ENCODE peak calls at places on chromosomes 4 and X, in four cellular contexts. N is suprapubic skin, D is upper lobe of left lung, T is transverse colon. C is an unnamed sample.

GRCh38 chr4:114547340-114548134 is 51.1 kb upstream of the UGT8 start:
- DNase-seq in D (no peak), T (no peak), N (no peak), C (no peak)

GRCh38 chrX:54248309-54248708 is 65.3 kb upstream of the FAM120C start:
- DNase-seq in T (no peak), N (no peak), D (no peak), C (no peak)

GRCh38 chr4:3484057-3484973 is 21.2 kb downstream of the DOK7 start:
- DNase-seq in D (peak), N (no peak), T (peak), C (peak)

GRCh38 chr4:6250235-6250983 is 19.2 kb upstream of the WFS1 start:
- DNase-seq in T (no peak), D (no peak), N (no peak), C (no peak)

GRCh38 chr4:88102029-88102428 is 56.4 kb downstream of the ABCG2 start:
- DNase-seq in T (no peak), D (no peak), N (no peak), C (no peak)

GRCh38 chr4:183200453-183200852 is 101.4 kb downstream of the WWC2 start:
- DNase-seq in N (no peak), T (peak), D (peak), C (peak)

GRCh38 chr4:156790866-156791265 is 180.7 kb downstream of the PDGFC start:
- DNase-seq in D (no peak), T (no peak), N (no peak), C (no peak)

GRCh38 chrX:45806410-45807121 is 605.9 kb upstream of the DIPK2B start:
- DNase-seq in N (no peak), T (no peak), D (no peak), C (no peak)

GRCh38 chr4:154390324-154390723 is 101.3 kb downstream of the DCHS2 start:
- DNase-seq in T (no peak), N (no peak), D (no peak), C (no peak)

GRCh38 chrX:30654989-30655607 is 1.9 kb downstream of the GK start:
- DNase-seq in T (no peak), N (no peak), D (no peak), C (no peak)

GRCh38 chr4:168621806-168622589 is 125.1 kb downstream of the PALLD start:
- DNase-seq in N (no peak), T (no peak), D (no peak), C (no peak)

GRCh38 chr4:95086532-95086931 is 328.8 kb downstream of the BMPR1B start:
- DNase-seq in N (no peak), D (no peak), T (no peak), C (no peak)

GRCh38 chr4:85733798-85734197 is 258.8 kb downstream of the ARHGAP24 start:
- DNase-seq in N (no peak), D (no peak), T (no peak), C (no peak)

GRCh38 chr4:81404294-81404693 is 67.4 kb downstream of the RASGEF1B start:
- DNase-seq in D (no peak), N (no peak), T (no peak), C (no peak)

GRCh38 chrX:114583646-114584433 is at the start of gene HTR2C:
- DNase-seq in T (no peak), D (no peak), N (no peak), C (no peak)

GRCh38 chr4:55438314-55438713 is 42.6 kb downstream of the TMEM165 start:
- DNase-seq in D (no peak), T (no peak), N (no peak), C (no peak)

GRCh38 chrX:150582338-150582948 is 14.0 kb downstream of the MTM1 start:
- DNase-seq in N (no peak), D (no peak), T (no peak), C (no peak)

GRCh38 chr4:8821151-8821950 is 50.3 kb downstream of the HMX1 start:
- DNase-seq in T (no peak), D (peak), N (peak), C (no peak)

GRCh38 chr4:117474987-117475386 is 389.6 kb upstream of the TRAM1L1 start:
- DNase-seq in D (no peak), N (no peak), T (no peak), C (no peak)

GRCh38 chr4:2255501-2256155 is 6.3 kb downstream of the MXD4 start:
- DNase-seq in T (peak), N (peak), D (peak), C (peak)

GRCh38 chr4:41795796-41796195 is 47.3 kb upstream of the PHOX2B start:
- DNase-seq in T (no peak), N (no peak), D (no peak), C (no peak)

GRCh38 chr4:7366180-7366957 is 68.4 kb downstream of the PSAPL1 start:
- DNase-seq in T (no peak), N (no peak), D (no peak), C (no peak)

GRCh38 chrX:144531877-144532276 is 648.0 kb downstream of the UBE2NL start:
- DNase-seq in D (no peak), T (no peak), N (no peak), C (no peak)

GRCh38 chrX:136210806-136211205 is 40.4 kb downstream of the MAP7D3 start:
- DNase-seq in T (no peak), D (no peak), N (peak), C (no peak)

GRCh38 chr4:41625531-41625930 is 87.6 kb downstream of the LIMCH1 start:
- DNase-seq in T (no peak), D (no peak), N (no peak), C (no peak)

GRCh38 chr4:43822621-43823020 is 626.0 kb downstream of the KCTD8 start:
- DNase-seq in D (no peak), N (no peak), T (no peak), C (no peak)

GRCh38 chr4:174627473-174627872 is 105.2 kb upstream of the HPGD start:
- DNase-seq in D (no peak), N (no peak), T (no peak), C (no peak)

GRCh38 chr4:128249787-128250668 is 37.6 kb downstream of the PGRMC2 start:
- DNase-seq in D (no peak), N (no peak), T (no peak), C (no peak)

GRCh38 chr4:42296196-42296595 is 101.1 kb upstream of the SHISA3 start:
- DNase-seq in T (no peak), N (no peak), D (no peak), C (no peak)

GRCh38 chr4:133929540-133929939 is 272.0 kb downstream of the PABPC4L start:
- DNase-seq in D (no peak), N (no peak), T (no peak), C (no peak)

GRCh38 chr4:117900832-117901231 is 133.5 kb upstream of the NDST3 start:
- DNase-seq in T (no peak), N (no peak), D (no peak), C (no peak)

GRCh38 chr4:169058312-169058711 is 48.3 kb upstream of the CBR4 start:
- DNase-seq in D (no peak), T (no peak), N (no peak), C (no peak)

GRCh38 chrX:64580605-64581004 is 185.4 kb upstream of the MTMR8 start:
- DNase-seq in D (no peak), N (no peak), T (no peak), C (no peak)

GRCh38 chrX:100381613-100382012 is 28.5 kb downstream of the PCDH19 start:
- DNase-seq in T (no peak), N (no peak), D (no peak), C (no peak)

GRCh38 chrX:103398321-103398937 is 22.1 kb downstream of the BEX3 start:
- DNase-seq in N (no peak), D (no peak), T (no peak), C (no peak)

GRCh38 chrX:11351375-11352295 is 58.4 kb downstream of the AMELX start:
- DNase-seq in N (peak), D (no peak), T (peak), C (peak)

GRCh38 chr4:98838977-98839618 is 89.8 kb downstream of the EIF4E start:
- DNase-seq in T (no peak), N (no peak), D (no peak), C (no peak)

GRCh38 chrX:39149761-39150160 is 348.5 kb downstream of the MID1IP1 start:
- DNase-seq in D (no peak), N (peak), T (peak), C (peak)

GRCh38 chr4:15410750-15411149 is 17.1 kb upstream of the C1QTNF7 start:
- DNase-seq in T (no peak), N (no peak), D (no peak), C (no peak)

DNA sequence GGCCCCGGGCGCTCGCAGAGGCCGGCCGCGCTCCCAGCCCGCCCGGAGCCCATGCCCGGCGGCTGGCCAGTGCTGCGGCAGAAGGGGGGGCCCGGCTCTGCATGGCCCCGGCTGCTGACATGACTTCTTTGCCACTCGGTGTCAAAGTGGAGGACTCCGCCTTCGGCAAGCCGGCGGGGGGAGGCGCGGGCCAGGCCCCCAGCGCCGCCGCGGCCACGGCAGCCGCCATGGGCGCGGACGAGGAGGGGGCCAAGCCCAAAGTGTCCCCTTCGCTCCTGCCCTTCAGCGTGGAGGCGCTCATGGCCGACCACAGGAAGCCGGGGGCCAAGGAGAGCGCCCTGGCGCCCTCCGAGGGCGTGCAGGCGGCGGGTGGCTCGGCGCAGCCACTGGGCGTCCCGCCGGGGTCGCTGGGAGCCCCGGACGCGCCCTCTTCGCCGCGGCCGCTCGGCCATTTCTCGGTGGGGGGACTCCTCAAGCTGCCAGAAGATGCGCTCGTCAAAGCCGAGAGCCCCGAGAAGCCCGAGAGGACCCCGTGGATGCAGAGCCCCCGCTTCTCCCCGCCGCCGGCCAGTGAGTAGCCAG is 425 bp downstream of the MSX1 start:
- DNase-seq in T (no peak), N (no peak), D (no peak), C (no peak)
- H3K27ac ChIP-seq in T (peak), N (peak), D (peak), C (peak)

DNA sequence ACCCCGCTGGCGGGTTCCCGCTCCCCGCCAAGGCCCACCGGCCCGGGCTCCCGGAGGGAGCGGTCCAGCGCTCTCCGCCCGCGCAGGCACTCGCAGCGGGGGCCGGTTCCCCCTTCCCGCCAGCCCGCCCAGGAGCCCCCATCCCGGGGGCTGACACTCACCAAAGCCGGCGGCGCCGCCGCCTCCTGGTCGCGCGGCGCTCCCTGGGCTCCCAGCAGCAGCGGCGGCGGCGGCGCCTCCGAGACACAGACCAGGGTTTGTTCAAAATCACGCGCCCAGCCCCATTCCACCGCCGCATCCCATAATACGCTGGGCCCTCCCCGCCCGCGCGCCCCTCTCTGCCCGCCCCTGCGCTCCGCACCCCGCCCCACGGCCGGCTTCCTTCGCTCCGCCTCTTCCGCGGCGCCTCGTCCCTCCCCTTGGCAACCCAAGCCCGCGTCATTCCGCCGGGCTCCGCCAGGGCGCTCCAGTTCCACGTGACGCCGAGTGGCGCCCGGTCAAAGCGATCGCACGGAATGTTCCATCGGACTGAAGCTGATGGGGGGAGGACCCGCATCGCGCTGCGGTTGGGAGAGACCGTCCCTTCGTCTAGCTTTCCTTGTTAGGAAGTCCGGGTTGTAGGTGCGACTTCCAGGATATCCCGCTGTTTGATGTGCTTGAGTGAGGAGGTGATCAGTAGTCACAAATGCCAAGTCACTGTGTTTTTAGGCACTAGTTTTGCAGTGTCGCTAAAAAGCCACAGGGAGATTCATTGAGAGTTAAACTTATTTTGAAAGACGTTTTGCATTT is 2.2 kb upstream of the LIN54 start:
- DNase-seq in D (peak), N (peak), T (peak), C (peak)
- TF ChIP-seq POLR2AphosphoS5 in D (peak), N (peak), T (peak), C (peak)

GRCh38 chr4:337932-338758 is 531 bp downstream of the ZNF141 start:
- DNase-seq in N (peak), T (no peak), D (peak), C (peak)

GRCh38 chr4:336099-336892 is 1.3 kb upstream of the ZNF141 start:
- DNase-seq in D (peak), T (peak), N (peak), C (no peak)

GRCh38 chr4:338759-339097 is 1.1 kb downstream of the ZNF141 start:
- DNase-seq in N (peak), T (no peak), D (peak), C (no peak)

GRCh38 chr4:336893-337142 is 796 bp upstream of the ZNF141 start:
- DNase-seq in D (no peak), T (no peak), N (no peak), C (no peak)

GRCh38 chr4:337143-337931 is at the start of gene ZNF141:
- DNase-seq in D (peak), T (peak), N (peak), C (peak)
- TF ChIP-seq EP300 in D (no peak), T (no peak), N (no peak), C (peak)

GRCh38 chrX:15758140-15758539 is 20.1 kb downstream of the CA5B start:
- DNase-seq in N (no peak), D (no peak), T (no peak), C (no peak)
- H3K27ac ChIP-seq in N (no peak), D (no peak), T (no peak), C (no peak)

GRCh38 chrX:48617542-48618340 is 20.4 kb downstream of the WDR13 start:
- DNase-seq in D (no peak), T (no peak), N (no peak), C (no peak)
- TF ChIP-seq POLR2AphosphoS5 in D (peak), T (no peak), N (no peak), C (no peak)

GRCh38 chr4:30776451-30776850 is 56.3 kb downstream of the PCDH7 start:
- DNase-seq in D (no peak), T (no peak), N (no peak), C (no peak)

DNA sequence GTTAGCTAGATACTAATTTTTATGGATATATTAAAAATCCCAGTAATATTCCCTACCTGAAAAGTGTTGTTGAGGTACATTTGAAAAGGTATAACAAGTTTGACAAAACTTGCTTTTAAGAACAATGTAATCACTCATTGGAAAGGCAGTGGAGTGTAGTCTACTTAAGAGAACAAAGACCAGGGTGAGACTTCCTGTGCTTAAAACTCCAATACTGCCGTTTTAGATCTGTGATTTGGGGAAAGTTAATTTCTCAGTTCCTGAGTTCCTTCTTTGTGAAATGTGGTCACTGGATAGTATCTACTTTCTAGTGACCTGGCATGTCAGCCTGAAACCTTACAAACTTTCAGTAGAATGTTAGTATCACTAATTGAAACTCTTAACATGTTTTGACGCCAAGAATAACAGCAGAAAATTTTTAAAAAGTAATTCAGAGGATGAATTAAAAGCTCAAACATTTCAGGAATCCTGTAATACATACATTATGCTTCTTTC is 56.8 kb downstream of the PCDH7 start:
- DNase-seq in N (no peak), D (no peak), T (no peak), C (no peak)
- TF ChIP-seq EP300 in N (no peak), D (no peak), T (no peak), C (no peak)

GRCh38 chr4:173415092-173415491 is 16.2 kb upstream of the SCRG1 start:
- DNase-seq in D (no peak), T (no peak), N (no peak), C (no peak)
- H3K27ac ChIP-seq in D (peak), T (peak), N (peak), C (peak)